ENCODE peak calls at places on chromosomes 7 and 10, in seven cellular contexts. One of them, this sample, is unnamed.

GRCh38 chr10:5616871-5617270 is 49.5 kb downstream of the ASB13 start:
- DNase-seq in A549: no peak
- DNase-seq in activated naive CD4-positive, alpha-beta T cell treated with anti-CD3 and anti-CD28 coated beads, Interleukin-2, amount 50 U/mL, for 16 hours: no peak
- DNase-seq in GM04503: no peak
- DNase-seq in NCI-H2107: no peak
- DNase-seq in stomach: no peak
- DNase-seq in LoVo: no peak
- DNase-seq in this sample: no peak

GRCh38 chr10:52674474-52674873 is 98.1 kb downstream of the MBL2 start:
- DNase-seq in A549: no peak
- DNase-seq in activated naive CD4-positive, alpha-beta T cell treated with anti-CD3 and anti-CD28 coated beads, Interleukin-2, amount 50 U/mL, for 16 hours: no peak
- DNase-seq in GM04503: no peak
- DNase-seq in NCI-H2107: no peak
- DNase-seq in stomach: no peak
- DNase-seq in LoVo: peak
- DNase-seq in this sample: no peak

GRCh38 chr10:607545-608196 is 81.8 kb downstream of the DIP2C start:
- DNase-seq in A549: no peak
- DNase-seq in activated naive CD4-positive, alpha-beta T cell treated with anti-CD3 and anti-CD28 coated beads, Interleukin-2, amount 50 U/mL, for 16 hours: no peak
- DNase-seq in GM04503: no peak
- DNase-seq in NCI-H2107: no peak
- DNase-seq in stomach: no peak
- DNase-seq in LoVo: no peak
- DNase-seq in this sample: no peak

GRCh38 chr7:151057989-151058765 is 480 bp upstream of the CDK5 start:
- DNase-seq in A549: peak
- DNase-seq in activated naive CD4-positive, alpha-beta T cell treated with anti-CD3 and anti-CD28 coated beads, Interleukin-2, amount 50 U/mL, for 16 hours: peak
- DNase-seq in GM04503: peak
- DNase-seq in NCI-H2107: peak
- DNase-seq in stomach: peak
- DNase-seq in LoVo: peak
- DNase-seq in this sample: peak

GRCh38 chr10:7337431-7338171 is 73.2 kb downstream of the SFMBT2 start:
- DNase-seq in A549: no peak
- DNase-seq in activated naive CD4-positive, alpha-beta T cell treated with anti-CD3 and anti-CD28 coated beads, Interleukin-2, amount 50 U/mL, for 16 hours: no peak
- DNase-seq in GM04503: no peak
- DNase-seq in NCI-H2107: no peak
- DNase-seq in stomach: no peak
- DNase-seq in LoVo: no peak
- DNase-seq in this sample: no peak

GRCh38 chr10:66187096-66187733 is 738.6 kb upstream of the LRRTM3 start:
- DNase-seq in A549: no peak
- DNase-seq in activated naive CD4-positive, alpha-beta T cell treated with anti-CD3 and anti-CD28 coated beads, Interleukin-2, amount 50 U/mL, for 16 hours: no peak
- DNase-seq in GM04503: no peak
- DNase-seq in NCI-H2107: no peak
- DNase-seq in stomach: no peak
- DNase-seq in LoVo: no peak
- DNase-seq in this sample: no peak

GRCh38 chr10:43078986-43079273 is 2.1 kb downstream of the RET start:
- DNase-seq in A549: peak
- DNase-seq in activated naive CD4-positive, alpha-beta T cell treated with anti-CD3 and anti-CD28 coated beads, Interleukin-2, amount 50 U/mL, for 16 hours: no peak
- DNase-seq in GM04503: no peak
- DNase-seq in NCI-H2107: no peak
- DNase-seq in stomach: no peak
- DNase-seq in LoVo: no peak
- DNase-seq in this sample: no peak

GRCh38 chr10:74898201-74898976 is 72.0 kb downstream of the KAT6B start:
- DNase-seq in A549: no peak
- DNase-seq in activated naive CD4-positive, alpha-beta T cell treated with anti-CD3 and anti-CD28 coated beads, Interleukin-2, amount 50 U/mL, for 16 hours: no peak
- DNase-seq in GM04503: no peak
- DNase-seq in NCI-H2107: no peak
- DNase-seq in stomach: no peak
- DNase-seq in LoVo: no peak
- DNase-seq in this sample: no peak

GRCh38 chr10:77289027-77289501 is 348.5 kb downstream of the KCNMA1 start:
- DNase-seq in A549: no peak
- DNase-seq in activated naive CD4-positive, alpha-beta T cell treated with anti-CD3 and anti-CD28 coated beads, Interleukin-2, amount 50 U/mL, for 16 hours: no peak
- DNase-seq in GM04503: no peak
- DNase-seq in NCI-H2107: no peak
- DNase-seq in stomach: no peak
- DNase-seq in LoVo: no peak
- DNase-seq in this sample: no peak

GRCh38 chr7:149735779-149736477 is 37.5 kb downstream of the ZNF467 start:
- DNase-seq in A549: no peak
- DNase-seq in activated naive CD4-positive, alpha-beta T cell treated with anti-CD3 and anti-CD28 coated beads, Interleukin-2, amount 50 U/mL, for 16 hours: no peak
- DNase-seq in GM04503: no peak
- DNase-seq in NCI-H2107: no peak
- DNase-seq in stomach: no peak
- DNase-seq in LoVo: no peak
- DNase-seq in this sample: no peak

GRCh38 chr7:155269766-155270585 is 27.7 kb upstream of the INSIG1 start:
- DNase-seq in A549: no peak
- DNase-seq in activated naive CD4-positive, alpha-beta T cell treated with anti-CD3 and anti-CD28 coated beads, Interleukin-2, amount 50 U/mL, for 16 hours: no peak
- DNase-seq in GM04503: no peak
- DNase-seq in NCI-H2107: no peak
- DNase-seq in stomach: no peak
- DNase-seq in LoVo: no peak
- DNase-seq in this sample: no peak

GRCh38 chr7:121499526-121500123 is 103.5 kb upstream of the FAM3C start:
- DNase-seq in A549: no peak
- DNase-seq in activated naive CD4-positive, alpha-beta T cell treated with anti-CD3 and anti-CD28 coated beads, Interleukin-2, amount 50 U/mL, for 16 hours: no peak
- DNase-seq in GM04503: no peak
- DNase-seq in NCI-H2107: no peak
- DNase-seq in stomach: no peak
- DNase-seq in LoVo: no peak
- DNase-seq in this sample: no peak

GRCh38 chr7:659306-659847 is 67.1 kb upstream of the DNAAF5 start:
- DNase-seq in A549: no peak
- DNase-seq in activated naive CD4-positive, alpha-beta T cell treated with anti-CD3 and anti-CD28 coated beads, Interleukin-2, amount 50 U/mL, for 16 hours: no peak
- DNase-seq in GM04503: no peak
- DNase-seq in NCI-H2107: no peak
- DNase-seq in stomach: no peak
- DNase-seq in LoVo: no peak
- DNase-seq in this sample: peak

GRCh38 chr10:124217906-124218769 is 124.7 kb upstream of the CHST15 start:
- DNase-seq in A549: no peak
- DNase-seq in activated naive CD4-positive, alpha-beta T cell treated with anti-CD3 and anti-CD28 coated beads, Interleukin-2, amount 50 U/mL, for 16 hours: no peak
- DNase-seq in GM04503: no peak
- DNase-seq in NCI-H2107: no peak
- DNase-seq in stomach: no peak
- DNase-seq in LoVo: no peak
- DNase-seq in this sample: no peak

GRCh38 chr10:77411805-77412204 is 225.8 kb downstream of the KCNMA1 start:
- DNase-seq in A549: no peak
- DNase-seq in activated naive CD4-positive, alpha-beta T cell treated with anti-CD3 and anti-CD28 coated beads, Interleukin-2, amount 50 U/mL, for 16 hours: no peak
- DNase-seq in GM04503: no peak
- DNase-seq in NCI-H2107: no peak
- DNase-seq in stomach: no peak
- DNase-seq in LoVo: no peak
- DNase-seq in this sample: no peak

GRCh38 chr10:21372651-21373410 is 152.7 kb downstream of the SKIDA1 start:
- DNase-seq in A549: peak
- DNase-seq in activated naive CD4-positive, alpha-beta T cell treated with anti-CD3 and anti-CD28 coated beads, Interleukin-2, amount 50 U/mL, for 16 hours: peak
- DNase-seq in GM04503: peak
- DNase-seq in NCI-H2107: no peak
- DNase-seq in stomach: no peak
- DNase-seq in LoVo: peak
- DNase-seq in this sample: no peak

GRCh38 chr7:130486114-130486962 is 5.5 kb upstream of the MEST start:
- DNase-seq in A549: peak
- DNase-seq in activated naive CD4-positive, alpha-beta T cell treated with anti-CD3 and anti-CD28 coated beads, Interleukin-2, amount 50 U/mL, for 16 hours: peak
- DNase-seq in GM04503: no peak
- DNase-seq in NCI-H2107: no peak
- DNase-seq in stomach: peak
- DNase-seq in LoVo: peak
- DNase-seq in this sample: peak

GRCh38 chr10:77773631-77774426 is 136.2 kb upstream of the KCNMA1 start:
- DNase-seq in A549: no peak
- DNase-seq in activated naive CD4-positive, alpha-beta T cell treated with anti-CD3 and anti-CD28 coated beads, Interleukin-2, amount 50 U/mL, for 16 hours: no peak
- DNase-seq in GM04503: no peak
- DNase-seq in NCI-H2107: no peak
- DNase-seq in stomach: peak
- DNase-seq in LoVo: no peak
- DNase-seq in this sample: no peak

GRCh38 chr10:4498763-4499251 is 327.2 kb upstream of the AKR1E2 start:
- DNase-seq in A549: no peak
- DNase-seq in activated naive CD4-positive, alpha-beta T cell treated with anti-CD3 and anti-CD28 coated beads, Interleukin-2, amount 50 U/mL, for 16 hours: no peak
- DNase-seq in GM04503: peak
- DNase-seq in NCI-H2107: no peak
- DNase-seq in stomach: no peak
- DNase-seq in LoVo: no peak
- DNase-seq in this sample: no peak

GRCh38 chr7:412313-412710 is 107.3 kb downstream of the PDGFA start:
- DNase-seq in A549: no peak
- DNase-seq in activated naive CD4-positive, alpha-beta T cell treated with anti-CD3 and anti-CD28 coated beads, Interleukin-2, amount 50 U/mL, for 16 hours: no peak
- DNase-seq in GM04503: no peak
- DNase-seq in NCI-H2107: no peak
- DNase-seq in stomach: no peak
- DNase-seq in LoVo: no peak
- DNase-seq in this sample: peak

This sample was measured in pancreas.